ENCODE peak calls at places on chromosomes 7 and 10, in eight cellular contexts. P is stomach, B is spleen, R is Panc1, V is GM12891, U is GM12892, G is breast epithelium, H is prostate gland. Z is an unnamed sample.

GRCh38 chr10:8473205-8473604 is 418.7 kb downstream of the GATA3 start:
- DNase-seq in P (no peak), B (no peak), R (no peak), V (no peak), U (no peak), G (no peak), H (no peak), Z (no peak)

GRCh38 chr10:88194041-88194887 is 330.8 kb downstream of the PTEN start:
- DNase-seq in P (no peak), B (no peak), R (no peak), V (no peak), U (no peak), G (no peak), H (no peak), Z (no peak)

GRCh38 chr7:121537031-121537430 is 140.9 kb upstream of the FAM3C start:
- DNase-seq in P (no peak), B (no peak), R (no peak), V (no peak), U (no peak), G (no peak), H (no peak), Z (no peak)

GRCh38 chr7:137757146-137757925 is 89.4 kb downstream of the DGKI start:
- DNase-seq in P (no peak), B (no peak), R (no peak), V (no peak), U (no peak), G (no peak), H (no peak), Z (no peak)

GRCh38 chr7:84013616-84014240 is 180.9 kb downstream of the SEMA3A start:
- DNase-seq in P (no peak), B (no peak), R (no peak), V (no peak), U (no peak), G (no peak), H (no peak), Z (no peak)

GRCh38 chr7:46032353-46032752 is 111.3 kb upstream of the IGFBP3 start:
- DNase-seq in P (no peak), B (no peak), R (no peak), V (no peak), U (no peak), G (no peak), H (no peak), Z (no peak)

GRCh38 chr7:136056827-136057226 is 79.7 kb upstream of the MTPN start:
- DNase-seq in P (no peak), B (no peak), R (no peak), V (no peak), U (no peak), G (no peak), H (no peak), Z (peak)

GRCh38 chr7:676246-676971 is 50.1 kb upstream of the DNAAF5 start:
- DNase-seq in P (no peak), B (peak), R (no peak), V (no peak), U (no peak), G (no peak), H (no peak), Z (no peak)

GRCh38 chr10:73408061-73408460 is 5.8 kb downstream of the ANXA7 start:
- DNase-seq in P (no peak), B (no peak), R (no peak), V (no peak), U (no peak), G (no peak), H (no peak), Z (no peak)

GRCh38 chr10:59991661-59992060 is 85.3 kb upstream of the CCDC6 start:
- DNase-seq in P (peak), B (no peak), R (no peak), V (no peak), U (no peak), G (peak), H (peak), Z (no peak)

GRCh38 chr10:24381235-24382010 is 172.5 kb downstream of the KIAA1217 start:
- DNase-seq in P (no peak), B (no peak), R (no peak), V (no peak), U (no peak), G (no peak), H (no peak), Z (no peak)

GRCh38 chr10:123275183-123275549 is 121.0 kb downstream of the BUB3 start:
- DNase-seq in P (no peak), B (no peak), R (no peak), V (no peak), U (no peak), G (no peak), H (no peak), Z (no peak)

GRCh38 chr10:78433722-78434535 is 400.3 kb downstream of the RPS24 start:
- DNase-seq in P (no peak), B (no peak), R (no peak), V (no peak), U (no peak), G (no peak), H (no peak), Z (no peak)

GRCh38 chr10:101214446-101215396 is 14.5 kb downstream of the LBX1 start:
- DNase-seq in P (peak), B (peak), R (no peak), V (no peak), U (no peak), G (no peak), H (peak), Z (no peak)

GRCh38 chr10:32348297-32349198 is 1.6 kb upstream of the EPC1 start:
- DNase-seq in P (no peak), B (no peak), R (no peak), V (no peak), U (no peak), G (no peak), H (no peak), Z (no peak)

GRCh38 chr10:101569838-101570763 is 18.0 kb downstream of the POLL start:
- DNase-seq in P (peak), B (peak), R (no peak), V (peak), U (peak), G (peak), H (peak), Z (no peak)

GRCh38 chr7:31991846-31992245 is 78.4 kb downstream of the PDE1C start:
- DNase-seq in P (no peak), B (no peak), R (no peak), V (no peak), U (no peak), G (no peak), H (no peak), Z (no peak)

GRCh38 chr7:36880108-36880507 is 155.8 kb upstream of the AOAH start:
- DNase-seq in P (no peak), B (no peak), R (no peak), V (no peak), U (no peak), G (no peak), H (no peak), Z (no peak)

GRCh38 chr7:36878288-36878687 is 154.0 kb upstream of the AOAH start:
- DNase-seq in P (no peak), B (no peak), R (no peak), V (no peak), U (no peak), G (no peak), H (no peak), Z (no peak)

GRCh38 chr7:36879021-36879420 is 154.7 kb upstream of the AOAH start:
- DNase-seq in P (no peak), B (no peak), R (no peak), V (no peak), U (no peak), G (no peak), H (no peak), Z (no peak)

GRCh38 chr7:36884863-36885262 is 160.6 kb upstream of the AOAH start:
- DNase-seq in P (no peak), B (no peak), R (no peak), V (no peak), U (no peak), G (no peak), H (no peak), Z (no peak)

DNA sequence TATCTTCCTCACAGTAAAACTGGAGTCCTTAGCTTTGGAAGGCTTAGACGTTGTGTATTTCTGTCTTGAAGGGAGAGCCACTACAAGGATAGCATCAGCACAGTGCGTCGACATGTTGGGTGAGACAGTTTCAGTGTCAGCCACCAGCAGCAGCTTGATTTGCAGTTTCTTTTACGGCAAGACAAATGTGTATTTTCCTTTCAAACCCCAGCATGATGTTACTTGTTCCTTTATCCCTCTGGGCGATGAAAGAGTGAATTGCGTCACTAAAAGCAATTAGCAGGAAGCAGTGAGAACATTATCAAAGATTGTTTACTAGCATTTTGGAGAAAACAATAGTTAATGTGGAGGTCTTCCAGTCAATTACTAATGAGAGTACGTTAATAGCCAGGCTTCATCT is 156.9 kb upstream of the AOAH start:
- DNase-seq in P (no peak), B (no peak), R (no peak), V (no peak), U (no peak), G (no peak), H (no peak), Z (no peak)
- TF ChIP-seq POLR2AphosphoS5 in P (no peak), B (no peak), R (no peak), V (no peak), U (no peak), G (no peak), H (no peak), Z (no peak)

DNA sequence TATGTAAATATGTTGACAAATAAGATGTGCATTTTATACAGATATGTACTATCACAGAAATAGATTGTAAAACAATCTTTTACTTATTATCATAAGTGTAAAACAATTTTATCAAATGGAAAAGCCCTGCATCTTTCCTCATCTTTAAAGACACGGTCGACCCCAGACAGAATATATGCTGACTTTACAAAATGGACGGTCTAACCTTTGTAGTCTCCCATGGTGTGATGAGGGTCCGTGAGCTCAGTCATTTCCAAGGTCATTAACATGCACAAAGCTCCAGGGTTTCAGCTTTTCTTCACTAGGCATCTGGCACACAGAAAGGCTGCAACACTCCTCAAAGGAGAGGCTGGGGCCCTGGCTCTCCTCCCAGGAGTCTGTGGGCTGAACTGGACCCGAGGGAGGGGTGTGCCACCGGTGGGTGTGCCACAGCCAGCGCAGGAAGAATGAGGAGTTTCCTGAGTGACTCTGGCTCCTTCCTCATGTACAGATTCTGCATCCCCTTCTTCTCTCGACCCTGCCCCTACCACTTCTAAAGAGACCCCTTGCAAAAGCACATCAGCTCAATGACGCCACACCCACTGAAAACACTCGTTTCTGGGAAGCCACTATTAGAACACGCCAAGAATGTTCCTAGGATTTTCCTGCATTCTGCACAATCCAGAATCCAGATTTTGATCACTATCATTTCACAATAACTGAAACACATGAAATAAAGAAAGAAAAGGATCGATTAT is 26.2 kb upstream of the ABLIM1 start:
- DNase-seq in P (peak), B (no peak), R (no peak), V (no peak), U (no peak), G (peak), H (no peak), Z (no peak)
- TF ChIP-seq POLR2AphosphoS5 in P (no peak), B (peak), R (peak), V (no peak), U (no peak), G (peak), H (no peak), Z (no peak)

DNA sequence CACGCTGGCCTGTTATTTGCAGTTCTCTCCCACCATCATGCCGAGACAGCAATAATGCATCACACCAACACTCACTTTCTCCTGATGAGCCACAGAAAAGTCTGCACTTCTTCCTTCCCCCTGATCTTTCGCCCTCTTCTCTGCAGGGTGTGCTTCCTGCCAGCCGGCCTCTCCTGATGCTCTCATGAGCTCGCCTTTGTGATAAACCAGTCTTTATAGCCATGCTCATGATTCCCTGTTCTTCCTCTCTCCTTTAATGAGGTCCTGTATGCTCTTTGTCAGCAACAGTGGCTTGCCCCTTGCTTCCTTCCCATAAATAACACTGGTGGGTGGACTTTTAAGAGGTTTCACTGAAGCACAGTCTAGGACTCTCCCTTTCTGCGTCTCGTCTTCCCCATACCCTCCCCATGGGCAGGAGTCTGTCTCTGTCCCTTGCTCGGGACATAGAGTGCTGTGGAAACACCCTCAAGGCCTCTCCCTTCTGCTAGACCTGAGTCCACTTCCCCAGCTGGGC is 133.9 kb downstream of the C10orf105 start:
- DNase-seq in P (no peak), B (no peak), R (no peak), V (no peak), U (no peak), G (no peak), H (no peak), Z (no peak)
- TF ChIP-seq POLR2AphosphoS5 in P (no peak), B (no peak), R (no peak), V (no peak), U (no peak), G (no peak), H (no peak), Z (no peak)

DNA sequence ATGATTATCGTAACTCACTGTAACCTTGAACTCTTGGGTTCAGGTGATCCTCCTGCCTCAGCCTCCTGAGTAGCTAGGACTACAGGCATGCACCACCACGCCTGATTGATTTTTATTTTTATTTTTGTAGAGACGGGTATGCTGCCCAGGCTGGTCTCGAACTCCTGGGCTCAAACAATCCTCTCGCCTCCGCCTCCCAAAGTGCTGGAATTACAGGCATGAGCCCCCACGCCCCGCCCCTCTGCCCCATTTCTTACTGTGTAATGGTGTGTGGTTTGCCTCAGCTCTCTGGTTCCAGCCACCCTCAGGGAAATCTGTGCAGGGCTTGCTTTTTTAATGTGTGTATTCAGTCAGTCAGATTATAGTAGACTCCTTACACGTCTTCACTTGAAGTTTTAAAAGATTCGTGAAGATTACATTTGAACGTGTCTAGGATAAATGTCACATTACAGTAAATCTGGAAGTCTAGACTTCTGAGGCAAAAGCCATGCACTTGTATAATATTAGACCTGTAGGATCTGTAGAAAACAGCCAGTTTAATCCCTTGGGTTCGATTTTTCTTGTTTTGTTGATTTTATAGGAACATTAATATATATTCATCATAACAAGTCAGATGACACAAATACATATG is 276.2 kb downstream of the CAMK1D start:
- DNase-seq in P (no peak), B (no peak), R (no peak), V (no peak), U (no peak), G (no peak), H (no peak), Z (no peak)
- TF ChIP-seq POLR2AphosphoS5 in P (no peak), B (no peak), R (no peak), V (no peak), U (no peak), G (no peak), H (no peak), Z (no peak)

DNA sequence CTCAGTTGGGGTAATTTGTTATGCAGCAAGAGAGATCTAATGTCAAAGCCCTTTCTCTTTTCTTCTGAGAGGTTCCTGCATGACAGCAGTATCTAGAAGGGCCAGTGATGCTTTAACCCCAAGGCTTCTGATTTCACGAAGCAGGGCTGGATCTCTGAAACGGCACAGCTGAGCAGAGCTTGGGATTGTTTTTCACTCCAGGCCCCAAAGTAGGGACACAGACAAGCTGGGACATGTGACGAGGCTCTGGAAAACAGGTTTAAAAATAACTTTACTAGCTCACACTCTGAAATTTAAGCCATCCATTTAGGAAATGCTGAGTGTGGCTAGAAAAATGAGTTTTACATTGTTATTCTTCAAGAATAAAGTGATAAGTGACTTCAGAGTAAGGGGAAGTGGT is 107.6 kb downstream of the GALNT17 start:
- DNase-seq in P (no peak), B (no peak), R (no peak), V (no peak), U (no peak), G (peak), H (peak), Z (no peak)
- TF ChIP-seq POLR2AphosphoS5 in P (no peak), B (no peak), R (no peak), V (no peak), U (no peak), G (no peak), H (peak), Z (no peak)